ENCODE peak calls at places on chromosomes 4 and X, in ten cellular contexts. Y is NCI-H1092; P is stimulated activated CD4-positive, alpha-beta T cell treated with anti-CD3 and anti-CD28 coated beads, Interleukin-2, amount 100 ng/mL, for 24 hours; J is aorta; B is SW 1271; D is WTC11; U is NCI-H774; H is activated gamma-delta T cell treated with Interleukin-2 at 50 U/mL for 16 hours; V is adipocyte; N is RKO. C is an unnamed sample.

GRCh38 chr4:77695769-77696168 is 90.1 kb downstream of the CXCL13 start:
- DNase-seq in Y (no peak), V (peak), J (no peak), P (no peak), H (no peak), U (no peak), D (no peak), B (peak), N (peak), C (peak)

GRCh38 chr4:46933686-46934085 is 24.6 kb upstream of the COX7B2 start:
- DNase-seq in D (no peak), H (no peak), U (no peak), Y (no peak), B (no peak), J (no peak), V (no peak), P (no peak), N (no peak), C (no peak)

GRCh38 chr4:36243355-36244256 is 708 bp downstream of the ARAP2 start:
- DNase-seq in Y (no peak), P (peak), J (peak), D (no peak), U (peak), V (peak), N (peak), H (peak), B (peak), C (no peak)

GRCh38 chr4:88725986-88726385 is 28.4 kb upstream of the NAP1L5 start:
- DNase-seq in N (no peak), Y (no peak), J (no peak), B (no peak), V (no peak), D (no peak), U (no peak), H (no peak), P (no peak), C (no peak)

GRCh38 chr4:186058980-186059316 is 10.0 kb upstream of the TLR3 start:
- DNase-seq in J (no peak), U (no peak), H (no peak), Y (no peak), V (no peak), N (no peak), B (no peak), P (no peak), D (no peak), C (no peak)

GRCh38 chr4:105550641-105551040 is 1.8 kb upstream of the ARHGEF38 start:
- DNase-seq in V (no peak), D (no peak), H (no peak), U (no peak), Y (no peak), P (no peak), B (no peak), J (no peak), N (no peak), C (no peak)

GRCh38 chrX:131778269-131779218 is 234.7 kb downstream of the OR13H1 start:
- DNase-seq in Y (no peak), U (peak), V (peak), N (no peak), J (no peak), H (peak), P (no peak), B (no peak), D (no peak), C (no peak)

GRCh38 chr4:39714171-39714570 is 16.2 kb downstream of the UBE2K start:
- DNase-seq in Y (no peak), H (no peak), B (no peak), U (no peak), N (no peak), J (no peak), V (no peak), D (no peak), P (no peak), C (no peak)

GRCh38 chr4:108881190-108881589 is 118.3 kb upstream of the ETNPPL start:
- DNase-seq in J (no peak), Y (no peak), U (no peak), D (no peak), P (no peak), B (no peak), V (no peak), N (peak), H (no peak), C (peak)

GRCh38 chr4:182582245-182582644 is 334.9 kb downstream of the DCTD start:
- DNase-seq in Y (no peak), H (no peak), V (no peak), B (no peak), J (no peak), P (no peak), N (no peak), U (no peak), D (no peak), C (no peak)

GRCh38 chr4:125432078-125432477 is 117.3 kb downstream of the FAT4 start:
- DNase-seq in P (no peak), Y (no peak), H (no peak), N (peak), J (no peak), V (peak), U (no peak), D (peak), B (no peak), C (no peak)

GRCh38 chrX:24019448-24019847 is 7.5 kb downstream of the KLHL15 start:
- DNase-seq in Y (no peak), D (no peak), N (no peak), H (peak), B (no peak), U (no peak), V (no peak), J (no peak), P (no peak), C (no peak)